ENCODE peak calls at places on chromosome 5, in ten cellular contexts. One of them, this sample, is unnamed. For H3K9me2, the result is how much of the 10 kb centered on the place peaks cover.

GRCh38 chr5:125323613-125324012 is 577.2 kb upstream of the ZNF608 start:
- DNase-seq in SK-N-SH: no peak
- DNase-seq in OCI-LY7: no peak
- DNase-seq in PC-9: no peak
- DNase-seq in MM.1S: no peak
- DNase-seq in GM23248: no peak
- DNase-seq in HCT116: no peak
- DNase-seq in hepatocyte: no peak
- DNase-seq in Karpas-422: no peak
- DNase-seq in PC-3: no peak
- DNase-seq in this sample: no peak

GRCh38 chr5:143896471-143896870 is 84.5 kb downstream of the HMHB1 start:
- DNase-seq in SK-N-SH: no peak
- DNase-seq in PC-9: no peak
- DNase-seq in PC-3: no peak
- DNase-seq in GM23248: peak
- DNase-seq in hepatocyte: no peak
- DNase-seq in Karpas-422: no peak
- DNase-seq in OCI-LY7: no peak
- DNase-seq in MM.1S: no peak
- DNase-seq in HCT116: no peak
- DNase-seq in this sample: no peak

GRCh38 chr5:72878854-72879253 is 62.4 kb downstream of the TNPO1 start:
- DNase-seq in SK-N-SH: no peak
- DNase-seq in HCT116: no peak
- DNase-seq in PC-3: no peak
- DNase-seq in hepatocyte: no peak
- DNase-seq in PC-9: no peak
- DNase-seq in GM23248: no peak
- DNase-seq in MM.1S: no peak
- DNase-seq in OCI-LY7: no peak
- DNase-seq in Karpas-422: no peak
- DNase-seq in this sample: no peak

GRCh38 chr5:19001054-19001453 is 986.9 kb downstream of the CDH18 start:
- DNase-seq in Karpas-422: no peak
- DNase-seq in SK-N-SH: no peak
- DNase-seq in GM23248: no peak
- DNase-seq in PC-3: no peak
- DNase-seq in OCI-LY7: no peak
- DNase-seq in HCT116: no peak
- DNase-seq in PC-9: no peak
- DNase-seq in hepatocyte: no peak
- DNase-seq in MM.1S: no peak
- DNase-seq in this sample: no peak

GRCh38 chr5:123089971-123090640 is 1.1 kb downstream of the PRDM6 start:
- DNase-seq in GM23248: peak
- DNase-seq in HCT116: no peak
- DNase-seq in PC-9: no peak
- DNase-seq in Karpas-422: no peak
- DNase-seq in MM.1S: no peak
- DNase-seq in PC-3: no peak
- DNase-seq in hepatocyte: peak
- DNase-seq in SK-N-SH: peak
- DNase-seq in OCI-LY7: no peak
- DNase-seq in this sample: peak

GRCh38 chr5:72408127-72408526 is 88.0 kb downstream of the PTCD2 start:
- DNase-seq in Karpas-422: no peak
- DNase-seq in GM23248: no peak
- DNase-seq in hepatocyte: no peak
- DNase-seq in MM.1S: no peak
- DNase-seq in PC-3: no peak
- DNase-seq in PC-9: no peak
- DNase-seq in HCT116: no peak
- DNase-seq in OCI-LY7: no peak
- DNase-seq in SK-N-SH: no peak
- DNase-seq in this sample: no peak

GRCh38 chr5:152632380-152632779 is 227.3 kb upstream of the NMUR2 start:
- DNase-seq in PC-9: no peak
- DNase-seq in SK-N-SH: no peak
- DNase-seq in hepatocyte: no peak
- DNase-seq in Karpas-422: no peak
- DNase-seq in GM23248: no peak
- DNase-seq in HCT116: no peak
- DNase-seq in MM.1S: no peak
- DNase-seq in OCI-LY7: no peak
- DNase-seq in PC-3: no peak
- DNase-seq in this sample: no peak

GRCh38 chr5:92518318-92518913 is 1062.6 kb downstream of the NR2F1-AS1 start:
- DNase-seq in SK-N-SH: peak
- DNase-seq in PC-3: peak
- DNase-seq in hepatocyte: peak
- DNase-seq in Karpas-422: peak
- DNase-seq in HCT116: peak
- DNase-seq in GM23248: peak
- DNase-seq in PC-9: no peak
- DNase-seq in MM.1S: peak
- DNase-seq in OCI-LY7: peak
- DNase-seq in this sample: peak

GRCh38 chr5:55172051-55172899 is 702 bp downstream of the CDC20B start:
- DNase-seq in HCT116: peak
- DNase-seq in hepatocyte: peak
- DNase-seq in OCI-LY7: peak
- DNase-seq in GM23248: peak
- DNase-seq in MM.1S: peak
- DNase-seq in SK-N-SH: peak
- DNase-seq in PC-9: peak
- DNase-seq in Karpas-422: peak
- DNase-seq in PC-3: peak
- DNase-seq in this sample: peak

GRCh38 chr5:175526691-175527090 is 48.3 kb downstream of the SFXN1 start:
- DNase-seq in HCT116: no peak
- DNase-seq in SK-N-SH: no peak
- DNase-seq in Karpas-422: no peak
- DNase-seq in GM23248: no peak
- DNase-seq in MM.1S: no peak
- DNase-seq in hepatocyte: no peak
- DNase-seq in OCI-LY7: no peak
- DNase-seq in PC-3: no peak
- DNase-seq in PC-9: no peak
- DNase-seq in this sample: no peak

GRCh38 chr5:175534070-175534932 is 55.9 kb downstream of the SFXN1 start:
- DNase-seq in PC-3: peak
- DNase-seq in hepatocyte: peak
- DNase-seq in PC-9: peak
- DNase-seq in OCI-LY7: no peak
- DNase-seq in MM.1S: peak
- DNase-seq in GM23248: peak
- DNase-seq in Karpas-422: peak
- DNase-seq in SK-N-SH: peak
- DNase-seq in HCT116: peak
- DNase-seq in this sample: peak

GRCh38 chr5:175535781-175536180 is 57.4 kb downstream of the SFXN1 start:
- DNase-seq in HCT116: no peak
- DNase-seq in OCI-LY7: no peak
- DNase-seq in hepatocyte: no peak
- DNase-seq in SK-N-SH: no peak
- DNase-seq in GM23248: no peak
- DNase-seq in PC-9: no peak
- DNase-seq in MM.1S: no peak
- DNase-seq in Karpas-422: no peak
- DNase-seq in PC-3: no peak
- DNase-seq in this sample: no peak

GRCh38 chr5:175531361-175531760 is 53.0 kb downstream of the SFXN1 start:
- DNase-seq in GM23248: no peak
- DNase-seq in PC-9: no peak
- DNase-seq in OCI-LY7: no peak
- DNase-seq in SK-N-SH: no peak
- DNase-seq in HCT116: no peak
- DNase-seq in Karpas-422: no peak
- DNase-seq in hepatocyte: no peak
- DNase-seq in PC-3: no peak
- DNase-seq in MM.1S: no peak
- DNase-seq in this sample: no peak
- H3K9me2 ChIP-seq in GM23248: under half
- H3K9me2 ChIP-seq in PC-9: under half
- H3K9me2 ChIP-seq in OCI-LY7: under half
- H3K9me2 ChIP-seq in SK-N-SH: under half
- H3K9me2 ChIP-seq in HCT116: under half
- H3K9me2 ChIP-seq in Karpas-422: under half
- H3K9me2 ChIP-seq in hepatocyte: under half
- H3K9me2 ChIP-seq in PC-3: under half
- H3K9me2 ChIP-seq in MM.1S: under half
- H3K9me2 ChIP-seq in this sample: under half

GRCh38 chr5:56311306-56311904 is 78.3 kb upstream of the ANKRD55 start:
- DNase-seq in OCI-LY7: no peak
- DNase-seq in SK-N-SH: no peak
- DNase-seq in GM23248: no peak
- DNase-seq in hepatocyte: no peak
- DNase-seq in MM.1S: no peak
- DNase-seq in Karpas-422: no peak
- DNase-seq in HCT116: no peak
- DNase-seq in PC-9: no peak
- DNase-seq in PC-3: no peak
- DNase-seq in this sample: no peak
- H3K9me2 ChIP-seq in OCI-LY7: under half
- H3K9me2 ChIP-seq in SK-N-SH: under half
- H3K9me2 ChIP-seq in GM23248: under half
- H3K9me2 ChIP-seq in hepatocyte: under half
- H3K9me2 ChIP-seq in MM.1S: under half
- H3K9me2 ChIP-seq in Karpas-422: under half
- H3K9me2 ChIP-seq in HCT116: under half
- H3K9me2 ChIP-seq in PC-9: under half
- H3K9me2 ChIP-seq in PC-3: under half
- H3K9me2 ChIP-seq in this sample: under half

DNA sequence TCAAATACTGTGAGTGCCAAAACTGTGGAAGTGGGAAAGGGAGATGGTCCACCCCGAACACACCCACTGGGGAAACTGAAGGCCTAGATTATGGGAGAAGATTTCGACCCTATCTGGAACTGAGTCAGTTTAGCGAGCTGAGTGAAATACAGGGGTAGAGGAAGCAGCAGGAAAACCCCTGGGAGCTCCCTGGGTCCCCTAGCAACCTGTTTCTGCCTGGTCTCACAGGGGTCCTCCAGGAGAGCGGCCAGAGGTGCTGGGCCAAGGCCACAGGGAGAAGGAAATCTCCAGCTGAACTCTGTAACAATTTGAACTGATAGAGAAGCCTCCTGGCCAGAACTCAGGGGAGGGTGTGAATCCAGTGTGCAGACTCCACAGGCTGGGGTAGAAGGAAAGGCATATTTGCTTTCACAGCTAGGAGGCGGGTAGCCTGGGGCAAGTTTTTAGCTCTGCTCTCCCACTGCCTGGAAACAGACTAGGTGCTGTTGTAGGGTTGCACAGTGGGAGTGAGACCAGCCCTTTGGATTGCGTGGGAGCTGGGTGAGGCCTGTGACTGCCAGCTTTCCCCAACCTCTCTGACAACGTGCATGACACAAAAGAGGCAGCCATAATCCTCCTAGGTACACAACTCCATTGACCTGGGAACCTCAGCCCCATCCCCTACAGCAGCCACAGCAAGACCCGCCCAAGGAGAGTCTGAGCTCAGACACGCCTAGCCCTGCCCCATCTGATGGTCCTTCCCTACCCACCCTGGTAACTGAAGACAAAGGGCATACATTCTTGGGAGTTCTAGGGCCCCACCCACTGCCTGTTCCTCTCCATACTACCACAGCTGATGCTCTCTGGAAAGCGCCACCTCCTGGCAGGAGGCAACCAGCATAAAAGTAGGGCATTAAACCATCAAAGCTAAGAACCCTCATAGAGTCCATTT is 78.8 kb upstream of the GPBP1 start:
- DNase-seq in PC-9: peak
- DNase-seq in OCI-LY7: peak
- DNase-seq in PC-3: peak
- DNase-seq in MM.1S: no peak
- DNase-seq in HCT116: no peak
- DNase-seq in Karpas-422: peak
- DNase-seq in SK-N-SH: no peak
- DNase-seq in GM23248: peak
- DNase-seq in hepatocyte: peak
- DNase-seq in this sample: peak
- H3K9me2 ChIP-seq in PC-9: under half
- H3K9me2 ChIP-seq in OCI-LY7: under half
- H3K9me2 ChIP-seq in PC-3: under half
- H3K9me2 ChIP-seq in MM.1S: under half
- H3K9me2 ChIP-seq in HCT116: under half
- H3K9me2 ChIP-seq in Karpas-422: under half
- H3K9me2 ChIP-seq in SK-N-SH: under half
- H3K9me2 ChIP-seq in GM23248: under half
- H3K9me2 ChIP-seq in hepatocyte: under half
- H3K9me2 ChIP-seq in this sample: under half

GRCh38 chr5:175840050-175840841 is 31.1 kb upstream of the CPLX2 start:
- DNase-seq in hepatocyte: no peak
- DNase-seq in SK-N-SH: no peak
- DNase-seq in MM.1S: no peak
- DNase-seq in HCT116: no peak
- DNase-seq in GM23248: peak
- DNase-seq in Karpas-422: peak
- DNase-seq in PC-3: peak
- DNase-seq in PC-9: no peak
- DNase-seq in OCI-LY7: peak
- DNase-seq in this sample: peak

GRCh38 chr5:175844174-175844573 is 27.2 kb upstream of the CPLX2 start:
- DNase-seq in MM.1S: no peak
- DNase-seq in PC-9: no peak
- DNase-seq in GM23248: no peak
- DNase-seq in OCI-LY7: no peak
- DNase-seq in hepatocyte: no peak
- DNase-seq in HCT116: no peak
- DNase-seq in Karpas-422: no peak
- DNase-seq in SK-N-SH: no peak
- DNase-seq in PC-3: no peak
- DNase-seq in this sample: no peak

GRCh38 chr5:175845229-175845628 is 26.1 kb upstream of the CPLX2 start:
- DNase-seq in SK-N-SH: no peak
- DNase-seq in HCT116: no peak
- DNase-seq in PC-3: no peak
- DNase-seq in MM.1S: no peak
- DNase-seq in hepatocyte: no peak
- DNase-seq in OCI-LY7: no peak
- DNase-seq in Karpas-422: no peak
- DNase-seq in PC-9: no peak
- DNase-seq in GM23248: no peak
- DNase-seq in this sample: no peak

GRCh38 chr5:175842947-175843793 is 28.2 kb upstream of the CPLX2 start:
- DNase-seq in MM.1S: no peak
- DNase-seq in Karpas-422: no peak
- DNase-seq in OCI-LY7: no peak
- DNase-seq in SK-N-SH: peak
- DNase-seq in hepatocyte: peak
- DNase-seq in PC-3: peak
- DNase-seq in HCT116: no peak
- DNase-seq in GM23248: peak
- DNase-seq in PC-9: peak
- DNase-seq in this sample: no peak

DNA sequence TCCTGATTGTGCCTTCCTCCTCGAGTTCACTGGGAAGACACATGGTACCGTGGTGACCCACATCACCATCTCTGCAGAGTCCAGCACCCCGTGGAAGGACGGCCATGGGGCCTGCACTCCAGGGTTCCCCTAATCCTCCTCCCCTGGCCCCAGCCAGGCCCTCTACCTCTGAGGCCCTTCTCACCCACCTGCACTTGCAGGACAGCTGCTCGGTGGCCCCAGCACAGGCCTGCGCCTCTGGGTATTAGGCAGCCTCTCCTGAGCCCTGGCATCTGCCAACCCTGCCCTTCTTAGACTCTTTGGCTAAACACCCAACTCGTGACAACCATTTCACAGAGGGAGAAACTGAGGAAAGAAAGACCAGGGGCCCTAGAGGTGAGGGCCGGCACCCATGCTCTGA is 28.9 kb upstream of the CPLX2 start:
- DNase-seq in OCI-LY7: no peak
- DNase-seq in GM23248: no peak
- DNase-seq in SK-N-SH: no peak
- DNase-seq in PC-3: no peak
- DNase-seq in PC-9: no peak
- DNase-seq in Karpas-422: no peak
- DNase-seq in HCT116: no peak
- DNase-seq in hepatocyte: no peak
- DNase-seq in MM.1S: no peak
- DNase-seq in this sample: no peak
- H3K9me2 ChIP-seq in OCI-LY7: under half
- H3K9me2 ChIP-seq in GM23248: under half
- H3K9me2 ChIP-seq in SK-N-SH: under half
- H3K9me2 ChIP-seq in PC-3: under half
- H3K9me2 ChIP-seq in PC-9: under half
- H3K9me2 ChIP-seq in Karpas-422: under half
- H3K9me2 ChIP-seq in HCT116: under half
- H3K9me2 ChIP-seq in hepatocyte: under half
- H3K9me2 ChIP-seq in MM.1S: under half
- H3K9me2 ChIP-seq in this sample: under half

This sample was measured in GM23338.